ENCODE peak calls at places on chromosomes 4 and X, in four cellular contexts. One of them, this sample, is unnamed.

GRCh38 chrX:22164770-22165388 is 107.8 kb upstream of the CBLL2 start:
- DNase-seq in fibroblast of lung: peak
- DNase-seq in astrocyte of the spinal cord: peak
- DNase-seq in AG04449: no peak
- DNase-seq in this sample: no peak

GRCh38 chr4:1233641-1234277 is 15.2 kb downstream of the CTBP1 start:
- DNase-seq in fibroblast of lung: no peak
- DNase-seq in AG04449: no peak
- DNase-seq in astrocyte of the spinal cord: peak
- DNase-seq in this sample: no peak

GRCh38 chr4:126572264-126572663 is 1060.5 kb upstream of the INTU start:
- DNase-seq in AG04449: no peak
- DNase-seq in astrocyte of the spinal cord: no peak
- DNase-seq in fibroblast of lung: no peak
- DNase-seq in this sample: no peak

GRCh38 chrX:103440621-103441020 is 64.3 kb downstream of the BEX3 start:
- DNase-seq in astrocyte of the spinal cord: no peak
- DNase-seq in fibroblast of lung: peak
- DNase-seq in AG04449: no peak
- DNase-seq in this sample: peak

GRCh38 chr4:101232074-101232776 is 115.1 kb downstream of the PPP3CA start:
- DNase-seq in astrocyte of the spinal cord: peak
- DNase-seq in fibroblast of lung: peak
- DNase-seq in AG04449: no peak
- DNase-seq in this sample: peak

GRCh38 chrX:19649227-19650009 is 134.1 kb upstream of the MAP3K15 start:
- DNase-seq in astrocyte of the spinal cord: no peak
- DNase-seq in AG04449: no peak
- DNase-seq in fibroblast of lung: no peak
- DNase-seq in this sample: no peak

GRCh38 chrX:48938721-48939416 is 18.5 kb downstream of the OTUD5 start:
- DNase-seq in AG04449: no peak
- DNase-seq in fibroblast of lung: no peak
- DNase-seq in astrocyte of the spinal cord: no peak
- DNase-seq in this sample: no peak

GRCh38 chrX:118499295-118499694 is 3.7 kb downstream of the DOCK11 start:
- DNase-seq in AG04449: no peak
- DNase-seq in astrocyte of the spinal cord: no peak
- DNase-seq in fibroblast of lung: no peak
- DNase-seq in this sample: no peak

GRCh38 chr4:78901882-78902281 is 37.4 kb downstream of the PAQR3 start:
- DNase-seq in fibroblast of lung: no peak
- DNase-seq in astrocyte of the spinal cord: no peak
- DNase-seq in AG04449: no peak
- DNase-seq in this sample: no peak

GRCh38 chrX:44062842-44063241 is 89.7 kb upstream of the NDP start:
- DNase-seq in astrocyte of the spinal cord: no peak
- DNase-seq in AG04449: no peak
- DNase-seq in fibroblast of lung: peak
- DNase-seq in this sample: no peak

GRCh38 chrX:27336466-27337091 is 126.6 kb downstream of the PPP4R3C start:
- DNase-seq in AG04449: no peak
- DNase-seq in astrocyte of the spinal cord: peak
- DNase-seq in fibroblast of lung: no peak
- DNase-seq in this sample: no peak

GRCh38 chrX:70455366-70456202 is 10.9 kb downstream of the DLG3 start:
- DNase-seq in AG04449: no peak
- DNase-seq in fibroblast of lung: no peak
- DNase-seq in astrocyte of the spinal cord: no peak
- DNase-seq in this sample: no peak

GRCh38 chrX:70454441-70455365 is 10.1 kb downstream of the DLG3 start:
- DNase-seq in fibroblast of lung: peak
- DNase-seq in AG04449: no peak
- DNase-seq in astrocyte of the spinal cord: peak
- DNase-seq in this sample: peak

GRCh38 chrX:70449457-70449966 is 4.9 kb downstream of the DLG3 start:
- DNase-seq in astrocyte of the spinal cord: no peak
- DNase-seq in fibroblast of lung: no peak
- DNase-seq in AG04449: no peak
- DNase-seq in this sample: no peak

GRCh38 chrX:70453024-70453618 is 8.5 kb downstream of the DLG3 start:
- DNase-seq in AG04449: no peak
- DNase-seq in astrocyte of the spinal cord: no peak
- DNase-seq in fibroblast of lung: no peak
- DNase-seq in this sample: no peak

DNA sequence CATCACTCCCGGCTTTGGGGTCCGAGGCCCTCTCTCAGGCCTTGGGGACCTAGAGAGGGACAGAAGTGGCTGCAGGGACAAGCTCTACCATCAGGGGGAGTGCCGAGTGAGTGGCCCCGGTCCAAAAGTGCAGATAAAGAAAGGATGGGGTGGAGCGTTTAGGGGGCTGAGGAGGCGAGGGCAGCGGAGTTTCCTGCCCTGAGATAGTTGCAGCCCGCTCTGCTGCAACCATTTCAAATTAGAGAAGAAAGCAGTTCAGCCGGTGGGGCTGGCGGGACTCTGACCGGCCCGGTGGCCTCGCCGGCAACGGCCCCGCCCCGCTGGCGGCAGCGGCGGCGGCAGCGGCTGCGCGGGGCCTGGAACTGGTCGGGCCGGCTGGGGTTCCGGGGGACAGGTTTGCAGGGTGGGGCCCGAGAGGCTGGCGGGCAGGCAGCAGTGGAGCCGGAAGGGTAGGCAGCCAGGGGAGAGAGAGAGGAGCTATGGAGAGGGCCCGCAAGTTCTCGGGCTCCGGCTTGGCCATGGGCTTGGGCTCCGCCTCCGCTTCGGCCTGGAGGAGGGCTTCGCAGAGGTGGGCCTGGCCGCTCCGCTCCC is 7.6 kb downstream of the DLG3 start:
- DNase-seq in AG04449: no peak
- DNase-seq in astrocyte of the spinal cord: no peak
- DNase-seq in fibroblast of lung: peak
- DNase-seq in this sample: no peak
- TF ChIP-seq CTCF in AG04449: peak
- TF ChIP-seq CTCF in astrocyte of the spinal cord: peak
- TF ChIP-seq CTCF in fibroblast of lung: peak
- TF ChIP-seq CTCF in this sample: peak

GRCh38 chrX:37470711-37471110 is 100.8 kb upstream of the LANCL3 start:
- DNase-seq in AG04449: no peak
- DNase-seq in astrocyte of the spinal cord: no peak
- DNase-seq in fibroblast of lung: no peak
- DNase-seq in this sample: no peak

GRCh38 chrX:37472836-37473235 is 98.6 kb upstream of the LANCL3 start:
- DNase-seq in fibroblast of lung: no peak
- DNase-seq in AG04449: no peak
- DNase-seq in astrocyte of the spinal cord: no peak
- DNase-seq in this sample: no peak

GRCh38 chrX:37462346-37462745 is 109.1 kb upstream of the LANCL3 start:
- DNase-seq in AG04449: no peak
- DNase-seq in fibroblast of lung: no peak
- DNase-seq in astrocyte of the spinal cord: no peak
- DNase-seq in this sample: no peak

GRCh38 chrX:37468111-37468739 is 103.2 kb upstream of the LANCL3 start:
- DNase-seq in astrocyte of the spinal cord: no peak
- DNase-seq in fibroblast of lung: no peak
- DNase-seq in AG04449: no peak
- DNase-seq in this sample: no peak
- H3K4me3 ChIP-seq in astrocyte of the spinal cord: no peak
- H3K4me3 ChIP-seq in fibroblast of lung: no peak
- H3K4me3 ChIP-seq in AG04449: no peak
- H3K4me3 ChIP-seq in this sample: no peak

DNA sequence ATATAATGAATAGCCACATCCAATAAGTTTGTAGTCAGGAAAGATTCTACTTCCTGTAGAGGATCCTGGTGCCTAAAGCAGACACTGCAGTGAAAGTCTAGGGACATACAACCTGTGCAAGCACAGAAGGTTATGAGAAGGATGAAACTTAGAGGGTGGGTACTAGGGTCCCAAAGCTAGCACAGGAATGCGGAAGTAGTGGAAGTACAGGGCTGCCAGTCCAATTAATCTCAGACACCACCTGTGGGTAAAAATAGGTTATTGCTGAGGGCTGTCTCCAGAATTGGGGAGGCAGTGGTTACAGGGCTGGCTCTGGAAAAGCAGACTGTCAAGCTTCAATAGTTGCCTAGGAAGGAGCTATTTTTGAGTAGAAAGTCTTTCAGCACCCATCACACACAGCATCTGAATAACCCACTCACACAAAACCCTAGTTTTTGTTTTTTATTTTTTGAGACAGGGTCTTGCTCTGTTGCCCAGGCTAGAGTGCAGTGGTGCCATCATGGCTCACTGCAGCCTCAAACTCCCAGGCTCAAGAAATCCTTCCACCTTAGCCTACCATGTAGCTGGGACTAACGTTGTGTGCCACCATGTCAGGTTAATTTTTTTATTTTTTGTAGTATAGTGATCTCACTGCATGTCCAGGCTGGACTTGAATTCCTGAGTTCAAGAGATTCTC is 50.8 kb upstream of the ELF2 start:
- DNase-seq in AG04449: no peak
- DNase-seq in astrocyte of the spinal cord: no peak
- DNase-seq in fibroblast of lung: no peak
- DNase-seq in this sample: no peak
- TF ChIP-seq CTCF in AG04449: no peak
- TF ChIP-seq CTCF in astrocyte of the spinal cord: no peak
- TF ChIP-seq CTCF in fibroblast of lung: peak
- TF ChIP-seq CTCF in this sample: peak

GRCh38 chrX:23332888-23333821 is 1.5 kb upstream of the PTCHD1 start:
- DNase-seq in AG04449: no peak
- DNase-seq in fibroblast of lung: no peak
- DNase-seq in astrocyte of the spinal cord: no peak
- DNase-seq in this sample: no peak

GRCh38 chrX:23334536-23334870 is at the start of gene PTCHD1:
- DNase-seq in AG04449: no peak
- DNase-seq in astrocyte of the spinal cord: no peak
- DNase-seq in fibroblast of lung: no peak
- DNase-seq in this sample: no peak

GRCh38 chrX:23332101-23332887 is 2.4 kb upstream of the PTCHD1 start:
- DNase-seq in AG04449: no peak
- DNase-seq in astrocyte of the spinal cord: no peak
- DNase-seq in fibroblast of lung: no peak
- DNase-seq in this sample: no peak

GRCh38 chrX:23333842-23334535 is 660 bp upstream of the PTCHD1 start:
- DNase-seq in AG04449: no peak
- DNase-seq in fibroblast of lung: no peak
- DNase-seq in astrocyte of the spinal cord: no peak
- DNase-seq in this sample: no peak

GRCh38 chrX:23331701-23332100 is 2.9 kb upstream of the PTCHD1 start:
- DNase-seq in astrocyte of the spinal cord: no peak
- DNase-seq in fibroblast of lung: no peak
- DNase-seq in AG04449: no peak
- DNase-seq in this sample: no peak
- H3K4me3 ChIP-seq in astrocyte of the spinal cord: no peak
- H3K4me3 ChIP-seq in fibroblast of lung: no peak
- H3K4me3 ChIP-seq in AG04449: no peak
- H3K4me3 ChIP-seq in this sample: no peak

DNA sequence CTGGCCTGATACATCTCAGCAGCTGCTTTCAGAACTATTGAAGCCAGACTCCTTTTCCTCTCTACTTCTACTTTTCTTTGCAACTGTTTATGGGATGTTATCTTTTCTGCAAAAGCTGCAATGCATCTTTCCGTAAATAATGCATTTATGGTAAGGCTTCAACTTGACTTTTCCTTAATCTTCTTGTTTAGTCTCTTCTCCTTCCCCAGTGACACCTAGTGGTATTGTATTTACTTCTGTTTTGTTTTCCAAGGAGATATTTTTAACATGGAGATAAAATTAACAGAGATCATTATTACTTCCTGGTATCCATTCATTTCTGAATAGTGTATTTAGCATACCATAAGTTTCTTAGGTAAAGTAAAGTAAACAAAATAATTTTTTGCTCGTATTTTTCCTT is 1548.8 kb downstream of the PCDH7 start:
- DNase-seq in AG04449: no peak
- DNase-seq in fibroblast of lung: peak
- DNase-seq in astrocyte of the spinal cord: peak
- DNase-seq in this sample: no peak
- TF ChIP-seq CTCF in AG04449: no peak
- TF ChIP-seq CTCF in fibroblast of lung: peak
- TF ChIP-seq CTCF in astrocyte of the spinal cord: peak
- TF ChIP-seq CTCF in this sample: no peak

GRCh38 chr4:112650332-112650731 is 13.4 kb downstream of the LARP7 start:
- DNase-seq in AG04449: no peak
- DNase-seq in fibroblast of lung: no peak
- DNase-seq in astrocyte of the spinal cord: no peak
- DNase-seq in this sample: no peak

GRCh38 chr4:112647785-112648184 is 10.8 kb downstream of the LARP7 start:
- DNase-seq in fibroblast of lung: peak
- DNase-seq in AG04449: no peak
- DNase-seq in astrocyte of the spinal cord: no peak
- DNase-seq in this sample: no peak

GRCh38 chr4:112649055-112649408 is 12.1 kb downstream of the LARP7 start:
- DNase-seq in astrocyte of the spinal cord: peak
- DNase-seq in fibroblast of lung: no peak
- DNase-seq in AG04449: no peak
- DNase-seq in this sample: no peak

GRCh38 chr4:112646632-112647537 is 9.9 kb downstream of the LARP7 start:
- DNase-seq in fibroblast of lung: no peak
- DNase-seq in AG04449: no peak
- DNase-seq in astrocyte of the spinal cord: no peak
- DNase-seq in this sample: no peak

DNA sequence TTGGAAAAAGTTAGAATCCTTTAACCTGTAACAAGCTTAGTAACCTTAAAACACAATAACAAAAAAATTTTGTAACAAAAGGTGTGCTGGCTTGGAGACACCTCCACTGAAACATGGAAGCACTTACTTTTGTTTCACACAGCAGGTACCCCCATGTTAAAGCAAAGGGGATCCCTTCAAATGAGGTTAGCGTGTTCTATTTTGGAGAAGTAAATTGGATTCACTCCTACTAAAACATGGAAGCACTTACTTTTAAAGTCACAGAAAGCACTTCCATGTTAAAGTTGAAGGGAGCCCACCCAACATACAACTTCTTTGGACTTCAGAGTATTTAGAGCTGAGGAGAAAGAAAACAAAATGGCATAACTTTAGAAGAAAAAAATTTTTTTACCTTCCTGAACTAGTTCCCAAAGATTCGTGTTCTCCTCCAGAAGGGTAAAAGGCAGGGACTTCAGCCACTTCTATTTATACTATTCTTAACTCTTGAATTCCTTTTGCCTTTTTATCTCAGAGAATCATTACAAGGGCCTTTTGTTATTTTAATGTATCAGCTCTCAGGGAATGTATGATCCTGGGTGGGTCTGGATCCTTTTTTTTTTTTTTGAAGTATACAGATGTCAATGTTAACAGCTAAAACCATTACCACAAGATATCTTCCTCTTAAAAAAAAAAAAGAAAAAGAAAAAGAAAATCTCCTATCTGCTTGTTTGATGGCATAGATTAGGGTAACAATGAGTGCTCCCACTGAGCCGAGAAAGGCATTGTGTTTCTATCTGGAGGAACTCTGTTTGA is 11.5 kb downstream of the LARP7 start:
- DNase-seq in AG04449: no peak
- DNase-seq in fibroblast of lung: peak
- DNase-seq in astrocyte of the spinal cord: peak
- DNase-seq in this sample: no peak
- H3K4me3 ChIP-seq in AG04449: no peak
- H3K4me3 ChIP-seq in fibroblast of lung: no peak
- H3K4me3 ChIP-seq in astrocyte of the spinal cord: no peak
- H3K4me3 ChIP-seq in this sample: no peak